ENCODE peak calls at places on chromosome X, in ten cellular contexts. One of them, this sample, is unnamed.
A peak's percentile ranks its signal among the peaks of the same experiment; 100 is the strongest.

GRCh38 chrX:13357925-13358324 is 38.1 kb upstream of the ATXN3L start:
- DNase-seq in breast epithelium: peak; percentile 37
- DNase-seq in lower leg skin: peak; percentile 19
- DNase-seq in thyroid gland: no peak
- DNase-seq in A549: no peak
- DNase-seq in GM12891: no peak
- DNase-seq in endothelial cell of umbilical vein: peak; percentile 46
- DNase-seq in body of pancreas: no peak
- DNase-seq in stomach: no peak
- DNase-seq in heart left ventricle: no peak
- DNase-seq in this sample: no peak

GRCh38 chrX:85111347-85111746 is 107.7 kb downstream of the APOOL start:
- DNase-seq in breast epithelium: no peak
- DNase-seq in lower leg skin: no peak
- DNase-seq in thyroid gland: no peak
- DNase-seq in A549: no peak
- DNase-seq in GM12891: no peak
- DNase-seq in endothelial cell of umbilical vein: peak; percentile 4
- DNase-seq in body of pancreas: no peak
- DNase-seq in stomach: no peak
- DNase-seq in heart left ventricle: no peak
- DNase-seq in this sample: no peak

GRCh38 chrX:150416469-150416868 is 53.4 kb downstream of the MAMLD1 start:
- DNase-seq in breast epithelium: no peak
- DNase-seq in lower leg skin: no peak
- DNase-seq in thyroid gland: no peak
- DNase-seq in A549: no peak
- DNase-seq in GM12891: no peak
- DNase-seq in endothelial cell of umbilical vein: peak; percentile 9
- DNase-seq in body of pancreas: no peak
- DNase-seq in stomach: no peak
- DNase-seq in heart left ventricle: no peak
- DNase-seq in this sample: no peak

GRCh38 chrX:5341902-5342301 is 886.8 kb downstream of the NLGN4X start:
- DNase-seq in breast epithelium: no peak
- DNase-seq in lower leg skin: no peak
- DNase-seq in thyroid gland: no peak
- DNase-seq in A549: no peak
- DNase-seq in GM12891: no peak
- DNase-seq in endothelial cell of umbilical vein: no peak
- DNase-seq in body of pancreas: no peak
- DNase-seq in stomach: no peak
- DNase-seq in heart left ventricle: no peak
- DNase-seq in this sample: no peak

GRCh38 chrX:119155416-119156035 is 27.9 kb upstream of the KIAA1210 start:
- DNase-seq in breast epithelium: no peak
- DNase-seq in lower leg skin: no peak
- DNase-seq in thyroid gland: no peak
- DNase-seq in A549: peak; percentile 47
- DNase-seq in GM12891: no peak
- DNase-seq in endothelial cell of umbilical vein: peak; percentile 1
- DNase-seq in body of pancreas: no peak
- DNase-seq in stomach: no peak
- DNase-seq in heart left ventricle: no peak
- DNase-seq in this sample: peak; percentile 32

GRCh38 chrX:17552251-17552650 is 177.3 kb downstream of the NHS start:
- DNase-seq in breast epithelium: no peak
- DNase-seq in lower leg skin: no peak
- DNase-seq in thyroid gland: no peak
- DNase-seq in A549: no peak
- DNase-seq in GM12891: no peak
- DNase-seq in endothelial cell of umbilical vein: no peak
- DNase-seq in body of pancreas: no peak
- DNase-seq in stomach: no peak
- DNase-seq in heart left ventricle: no peak
- DNase-seq in this sample: no peak

GRCh38 chrX:122582280-122582679 is 601.8 kb upstream of the GRIA3 start:
- DNase-seq in breast epithelium: no peak
- DNase-seq in lower leg skin: no peak
- DNase-seq in thyroid gland: no peak
- DNase-seq in A549: no peak
- DNase-seq in GM12891: no peak
- DNase-seq in endothelial cell of umbilical vein: no peak
- DNase-seq in body of pancreas: no peak
- DNase-seq in stomach: no peak
- DNase-seq in heart left ventricle: no peak
- DNase-seq in this sample: no peak

GRCh38 chrX:122512561-122513072 is 671.5 kb upstream of the GRIA3 start:
- DNase-seq in breast epithelium: no peak
- DNase-seq in lower leg skin: no peak
- DNase-seq in thyroid gland: no peak
- DNase-seq in A549: no peak
- DNase-seq in GM12891: no peak
- DNase-seq in endothelial cell of umbilical vein: no peak
- DNase-seq in body of pancreas: no peak
- DNase-seq in stomach: no peak
- DNase-seq in heart left ventricle: no peak
- DNase-seq in this sample: no peak

GRCh38 chrX:129833153-129834004 is 10.3 kb downstream of the ZDHHC9 start:
- DNase-seq in breast epithelium: no peak
- DNase-seq in lower leg skin: no peak
- DNase-seq in thyroid gland: peak; percentile 9
- DNase-seq in A549: no peak
- DNase-seq in GM12891: no peak
- DNase-seq in endothelial cell of umbilical vein: no peak
- DNase-seq in body of pancreas: no peak
- DNase-seq in stomach: no peak
- DNase-seq in heart left ventricle: no peak
- DNase-seq in this sample: no peak

GRCh38 chrX:103818844-103819243 is 13.2 kb downstream of the RAB9B start:
- DNase-seq in breast epithelium: no peak
- DNase-seq in lower leg skin: no peak
- DNase-seq in thyroid gland: no peak
- DNase-seq in A549: peak; percentile 5
- DNase-seq in GM12891: no peak
- DNase-seq in endothelial cell of umbilical vein: no peak
- DNase-seq in body of pancreas: no peak
- DNase-seq in stomach: no peak
- DNase-seq in heart left ventricle: no peak
- DNase-seq in this sample: no peak

GRCh38 chrX:45751156-45751555 is 550.5 kb upstream of the DIPK2B start:
- DNase-seq in breast epithelium: no peak
- DNase-seq in lower leg skin: no peak
- DNase-seq in thyroid gland: no peak
- DNase-seq in A549: no peak
- DNase-seq in GM12891: no peak
- DNase-seq in endothelial cell of umbilical vein: peak; percentile 1
- DNase-seq in body of pancreas: no peak
- DNase-seq in stomach: no peak
- DNase-seq in heart left ventricle: no peak
- DNase-seq in this sample: no peak

GRCh38 chrX:39519566-39520301 is 578.0 kb downstream of the BCOR start:
- DNase-seq in breast epithelium: no peak
- DNase-seq in lower leg skin: no peak
- DNase-seq in thyroid gland: no peak
- DNase-seq in A549: no peak
- DNase-seq in GM12891: no peak
- DNase-seq in endothelial cell of umbilical vein: no peak
- DNase-seq in body of pancreas: no peak
- DNase-seq in stomach: no peak
- DNase-seq in heart left ventricle: peak; percentile 65
- DNase-seq in this sample: no peak

GRCh38 chrX:13428055-13428786 is 108.4 kb upstream of the ATXN3L start:
- DNase-seq in breast epithelium: no peak
- DNase-seq in lower leg skin: no peak
- DNase-seq in thyroid gland: no peak
- DNase-seq in A549: peak; percentile 86
- DNase-seq in GM12891: peak; percentile 16
- DNase-seq in endothelial cell of umbilical vein: peak; percentile 76
- DNase-seq in body of pancreas: no peak
- DNase-seq in stomach: no peak
- DNase-seq in heart left ventricle: no peak
- DNase-seq in this sample: no peak

GRCh38 chrX:48937065-48937907 is 18.5 kb upstream of the PIM2 start:
- DNase-seq in breast epithelium: no peak
- DNase-seq in lower leg skin: peak; percentile 20
- DNase-seq in thyroid gland: peak; percentile 10
- DNase-seq in A549: no peak
- DNase-seq in GM12891: no peak
- DNase-seq in endothelial cell of umbilical vein: no peak
- DNase-seq in body of pancreas: no peak
- DNase-seq in stomach: peak; percentile 72
- DNase-seq in heart left ventricle: peak; percentile 77
- DNase-seq in this sample: no peak
- TF ChIP-seq POLR2A in breast epithelium: no peak
- TF ChIP-seq POLR2A in lower leg skin: no peak
- TF ChIP-seq POLR2A in thyroid gland: no peak
- TF ChIP-seq POLR2A in A549: no peak
- TF ChIP-seq POLR2A in GM12891: peak; percentile 57
- TF ChIP-seq POLR2A in endothelial cell of umbilical vein: no peak
- TF ChIP-seq POLR2A in body of pancreas: no peak
- TF ChIP-seq POLR2A in stomach: no peak
- TF ChIP-seq POLR2A in heart left ventricle: no peak
- TF ChIP-seq POLR2A in this sample: no peak

DNA sequence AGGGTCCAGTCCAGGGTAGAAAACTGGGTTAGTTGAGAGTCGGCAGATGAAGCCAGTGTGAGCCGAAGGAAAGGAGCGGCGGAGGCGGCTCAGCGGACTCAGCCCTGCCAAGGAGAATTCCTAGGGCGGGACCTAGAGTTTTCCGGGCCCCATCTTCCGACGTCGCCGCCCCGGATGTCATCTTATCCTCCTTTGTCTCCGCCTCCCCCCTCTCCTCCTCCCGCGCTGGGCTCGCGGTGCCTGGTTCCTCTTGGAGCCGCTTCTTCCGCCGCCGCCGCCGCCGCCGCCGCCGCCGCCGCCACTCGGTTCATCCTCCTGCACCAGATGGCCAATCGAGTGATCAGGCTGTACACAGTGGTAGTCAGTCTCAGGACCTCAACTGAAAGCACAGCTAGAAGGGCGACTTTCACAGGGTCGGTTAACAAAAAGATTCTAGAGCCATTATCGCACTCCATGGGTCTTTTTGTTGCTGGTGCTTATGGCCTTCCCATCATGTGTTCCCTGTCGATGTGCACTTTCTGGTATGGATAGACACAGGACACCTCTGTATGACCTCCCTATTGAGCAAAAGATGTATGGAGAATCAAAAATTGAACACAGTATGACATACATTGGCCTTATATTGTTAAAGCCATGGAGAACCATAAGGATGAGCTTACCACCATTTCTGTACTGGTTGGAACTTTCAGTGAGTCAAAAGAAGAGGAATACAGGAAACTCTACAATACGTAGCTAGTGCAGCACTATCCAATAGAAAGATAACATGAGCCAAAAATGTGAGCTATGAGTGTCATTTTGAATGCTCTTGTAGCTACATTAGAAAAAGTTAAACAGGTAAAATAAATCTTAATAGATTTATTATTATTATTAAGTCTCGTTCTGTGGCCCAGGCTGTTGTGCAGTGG is 32.4 kb upstream of the THOC2 start:
- DNase-seq in breast epithelium: peak; percentile 77
- DNase-seq in lower leg skin: peak; percentile 79
- DNase-seq in thyroid gland: peak; percentile 89
- DNase-seq in A549: peak; percentile 91
- DNase-seq in GM12891: peak; percentile 36
- DNase-seq in endothelial cell of umbilical vein: peak; percentile 39
- DNase-seq in body of pancreas: peak; percentile 80
- DNase-seq in stomach: peak; percentile 75
- DNase-seq in heart left ventricle: peak; percentile 87
- DNase-seq in this sample: peak; percentile 66
- TF ChIP-seq POLR2A in breast epithelium: no peak
- TF ChIP-seq POLR2A in lower leg skin: no peak
- TF ChIP-seq POLR2A in thyroid gland: peak; percentile 59
- TF ChIP-seq POLR2A in A549: peak; percentile 43
- TF ChIP-seq POLR2A in GM12891: no peak
- TF ChIP-seq POLR2A in endothelial cell of umbilical vein: no peak
- TF ChIP-seq POLR2A in body of pancreas: peak; percentile 35
- TF ChIP-seq POLR2A in stomach: no peak
- TF ChIP-seq POLR2A in heart left ventricle: no peak
- TF ChIP-seq POLR2A in this sample: peak; percentile 11

GRCh38 chrX:153981771-153982533 is 9.4 kb downstream of the TMEM187 start:
- DNase-seq in breast epithelium: no peak
- DNase-seq in lower leg skin: peak; percentile 54
- DNase-seq in thyroid gland: no peak
- DNase-seq in A549: no peak
- DNase-seq in GM12891: no peak
- DNase-seq in endothelial cell of umbilical vein: no peak
- DNase-seq in body of pancreas: no peak
- DNase-seq in stomach: no peak
- DNase-seq in heart left ventricle: peak; percentile 75
- DNase-seq in this sample: no peak

GRCh38 chrX:153983321-153983729 is 10.8 kb downstream of the TMEM187 start:
- DNase-seq in breast epithelium: no peak
- DNase-seq in lower leg skin: no peak
- DNase-seq in thyroid gland: no peak
- DNase-seq in A549: no peak
- DNase-seq in GM12891: no peak
- DNase-seq in endothelial cell of umbilical vein: no peak
- DNase-seq in body of pancreas: no peak
- DNase-seq in stomach: no peak
- DNase-seq in heart left ventricle: no peak
- DNase-seq in this sample: no peak

GRCh38 chrX:153981231-153981630 is 8.7 kb downstream of the TMEM187 start:
- DNase-seq in breast epithelium: no peak
- DNase-seq in lower leg skin: no peak
- DNase-seq in thyroid gland: no peak
- DNase-seq in A549: no peak
- DNase-seq in GM12891: no peak
- DNase-seq in endothelial cell of umbilical vein: no peak
- DNase-seq in body of pancreas: no peak
- DNase-seq in stomach: no peak
- DNase-seq in heart left ventricle: no peak
- DNase-seq in this sample: no peak

GRCh38 chrX:153988493-153988892 is 15.9 kb downstream of the TMEM187 start:
- DNase-seq in breast epithelium: no peak
- DNase-seq in lower leg skin: no peak
- DNase-seq in thyroid gland: no peak
- DNase-seq in A549: no peak
- DNase-seq in GM12891: no peak
- DNase-seq in endothelial cell of umbilical vein: no peak
- DNase-seq in body of pancreas: no peak
- DNase-seq in stomach: no peak
- DNase-seq in heart left ventricle: no peak
- DNase-seq in this sample: no peak

GRCh38 chrX:153984351-153985178 is 12.0 kb downstream of the TMEM187 start:
- DNase-seq in breast epithelium: no peak
- DNase-seq in lower leg skin: no peak
- DNase-seq in thyroid gland: peak; percentile 27
- DNase-seq in A549: no peak
- DNase-seq in GM12891: no peak
- DNase-seq in endothelial cell of umbilical vein: no peak
- DNase-seq in body of pancreas: peak; percentile 50
- DNase-seq in stomach: no peak
- DNase-seq in heart left ventricle: no peak
- DNase-seq in this sample: no peak
- TF ChIP-seq POLR2A in breast epithelium: no peak
- TF ChIP-seq POLR2A in lower leg skin: no peak
- TF ChIP-seq POLR2A in thyroid gland: no peak
- TF ChIP-seq POLR2A in A549: no peak
- TF ChIP-seq POLR2A in GM12891: no peak
- TF ChIP-seq POLR2A in endothelial cell of umbilical vein: no peak
- TF ChIP-seq POLR2A in body of pancreas: no peak
- TF ChIP-seq POLR2A in stomach: no peak
- TF ChIP-seq POLR2A in heart left ventricle: no peak
- TF ChIP-seq POLR2A in this sample: no peak

GRCh38 chrX:156000361-156000926 is 2.9 kb downstream of the IL9R start:
- DNase-seq in breast epithelium: no peak
- DNase-seq in lower leg skin: no peak
- DNase-seq in thyroid gland: no peak
- DNase-seq in A549: no peak
- DNase-seq in GM12891: no peak
- DNase-seq in endothelial cell of umbilical vein: no peak
- DNase-seq in body of pancreas: no peak
- DNase-seq in stomach: no peak
- DNase-seq in heart left ventricle: no peak
- DNase-seq in this sample: no peak
- TF ChIP-seq POLR2A in breast epithelium: no peak
- TF ChIP-seq POLR2A in lower leg skin: no peak
- TF ChIP-seq POLR2A in thyroid gland: no peak
- TF ChIP-seq POLR2A in A549: no peak
- TF ChIP-seq POLR2A in GM12891: no peak
- TF ChIP-seq POLR2A in endothelial cell of umbilical vein: no peak
- TF ChIP-seq POLR2A in body of pancreas: no peak
- TF ChIP-seq POLR2A in stomach: no peak
- TF ChIP-seq POLR2A in heart left ventricle: no peak
- TF ChIP-seq POLR2A in this sample: no peak

This sample was measured in H54.